ENCODE peak calls at places on chromosomes 16 and 17, in six cellular contexts. N, G, W, R, C and H are unnamed samples.

GRCh38 chr17:2282297-2282873 is 21.2 kb downstream of the SMG6 start:
- DNase-seq in C (peak), W (no peak), N (peak), R (no peak), G (no peak), H (peak)

GRCh38 chr17:43851744-43852143 is 4.8 kb downstream of the CD300LG start:
- DNase-seq in G (no peak), R (no peak), W (no peak), C (no peak), N (no peak), H (no peak)

GRCh38 chr16:50671644-50672260 is 9.4 kb downstream of the SNX20 start:
- DNase-seq in R (peak), N (no peak), C (peak), W (no peak), G (no peak), H (no peak)

GRCh38 chr17:1997146-1997586 is 28.0 kb downstream of the RTN4RL1 start:
- DNase-seq in R (no peak), C (peak), W (no peak), N (no peak), G (no peak), H (no peak)

GRCh38 chr17:37847811-37848331 is 76.3 kb upstream of the TBC1D3K start:
- DNase-seq in C (no peak), W (no peak), R (no peak), G (no peak), N (no peak), H (no peak)

GRCh38 chr16:86498155-86498651 is 12.1 kb upstream of the FOXF1 start:
- DNase-seq in R (no peak), C (no peak), G (no peak), N (no peak), W (no peak), H (no peak)

GRCh38 chr16:27690604-27691003 is 140.7 kb downstream of the KATNIP start:
- DNase-seq in N (no peak), W (no peak), G (no peak), C (peak), R (peak), H (peak)

GRCh38 chr16:11329080-11329491 is 16.2 kb upstream of the RMI2 start:
- DNase-seq in C (no peak), N (no peak), G (no peak), R (no peak), W (no peak), H (no peak)

GRCh38 chr16:81473969-81474959 is 29.7 kb downstream of the CMIP start:
- DNase-seq in W (no peak), C (no peak), R (no peak), G (no peak), N (no peak), H (no peak)

GRCh38 chr17:416293-417206 is 63.9 kb upstream of the RPH3AL start:
- DNase-seq in G (no peak), R (no peak), C (no peak), W (no peak), N (no peak), H (no peak)

GRCh38 chr17:83195330-83196087 is 116.1 kb downstream of the METRNL start:
- DNase-seq in R (peak), N (no peak), G (peak), C (no peak), W (peak), H (peak)

GRCh38 chr17:4175921-4176802 is 33.2 kb downstream of the CYB5D2 start:
- DNase-seq in W (no peak), N (no peak), G (no peak), R (no peak), C (no peak), H (no peak)

GRCh38 chr16:48629531-48629930 is 19.6 kb upstream of the N4BP1 start:
- DNase-seq in G (no peak), W (no peak), C (no peak), N (no peak), R (no peak), H (no peak)

GRCh38 chr16:8798174-8798527 is 512 bp downstream of the PMM2 start:
- DNase-seq in C (peak), W (no peak), G (no peak), N (peak), R (no peak), H (no peak)

GRCh38 chr16:19166500-19166899 is 1.5 kb upstream of the SYT17 start:
- DNase-seq in W (no peak), G (no peak), R (no peak), C (no peak), N (peak), H (no peak)

GRCh38 chr16:57000271-57001025 is 11.1 kb downstream of the NLRC5 start:
- DNase-seq in W (no peak), G (peak), C (no peak), R (no peak), N (peak), H (peak)

GRCh38 chr16:667113-667779 is 686 bp upstream of the RHOT2 start:
- DNase-seq in W (no peak), R (no peak), C (no peak), G (no peak), N (no peak), H (no peak)

GRCh38 chr17:70767102-70767701 is 597.9 kb downstream of the KCNJ2 start:
- DNase-seq in C (peak), R (no peak), G (no peak), W (no peak), N (no peak), H (no peak)

GRCh38 chr17:43803758-43804157 is 23.5 kb downstream of the CFAP97D1 start:
- DNase-seq in R (no peak), W (no peak), G (no peak), N (no peak), C (peak), H (no peak)

GRCh38 chr17:4304417-4305027 is 40.7 kb upstream of the ANKFY1 start:
- DNase-seq in R (no peak), N (no peak), G (peak), W (no peak), C (peak), H (no peak)

GRCh38 chr16:9136596-9136995 is 45.2 kb downstream of the HAPSTR1 start:
- DNase-seq in N (no peak), C (no peak), G (no peak), W (no peak), R (no peak), H (no peak)

GRCh38 chr16:49801290-49801689 is 54.6 kb downstream of the ZNF423 start:
- DNase-seq in N (no peak), W (no peak), R (no peak), G (no peak), C (no peak), H (no peak)

GRCh38 chr17:74528491-74529199 is 2.6 kb downstream of the CD300LB start:
- DNase-seq in N (no peak), W (no peak), C (no peak), R (no peak), G (no peak), H (no peak)

GRCh38 chr16:49720225-49720624 is 135.7 kb downstream of the ZNF423 start:
- DNase-seq in N (no peak), R (no peak), W (no peak), C (no peak), G (no peak), H (no peak)

GRCh38 chr16:56985962-56986360 is 3.4 kb upstream of the NLRC5 start:
- DNase-seq in G (no peak), N (no peak), W (no peak), C (no peak), R (no peak), H (no peak)

GRCh38 chr16:56611281-56611833 is 3.0 kb downstream of the MT2A start:
- DNase-seq in R (no peak), N (peak), W (no peak), C (peak), G (peak), H (no peak)

GRCh38 chr16:81695431-81695890 is 83.6 kb upstream of the PLCG2 start:
- DNase-seq in G (no peak), C (no peak), N (no peak), W (no peak), R (no peak), H (no peak)

GRCh38 chr16:16877061-16877460 is 498.1 kb downstream of the NPIPA7 start:
- DNase-seq in N (no peak), C (no peak), G (no peak), R (no peak), W (no peak), H (no peak)

GRCh38 chr16:50153648-50154368 is 702 bp downstream of the TENT4B start:
- DNase-seq in G (no peak), C (no peak), W (peak), R (no peak), N (no peak), H (no peak)

GRCh38 chr17:61699694-61700093 is 108.7 kb upstream of the NACA2 start:
- DNase-seq in G (no peak), C (no peak), N (no peak), W (no peak), R (no peak), H (no peak)

GRCh38 chr17:40062347-40063033 is at the start of gene THRA:
- DNase-seq in R (peak), G (peak), W (peak), C (no peak), N (no peak), H (peak)

GRCh38 chr17:8488931-8489330 is 53.2 kb downstream of the NDEL1 start:
- DNase-seq in W (no peak), C (no peak), N (no peak), R (peak), G (peak), H (peak)

GRCh38 chr17:419073-419735 is 66.6 kb upstream of the RPH3AL start:
- DNase-seq in N (no peak), G (no peak), C (peak), R (no peak), W (no peak), H (peak)

GRCh38 chr16:66660422-66661209 is 35.9 kb downstream of the CMTM4 start:
- DNase-seq in R (peak), C (peak), G (peak), W (peak), N (no peak), H (peak)

GRCh38 chr17:37833237-37833859 is 88.5 kb upstream of the HNF1B start:
- DNase-seq in N (no peak), R (no peak), C (no peak), G (no peak), W (no peak), H (no peak)

GRCh38 chr16:85768225-85768624 is 17.3 kb upstream of the C16orf74 start:
- DNase-seq in W (no peak), C (no peak), G (no peak), N (no peak), R (no peak), H (no peak)

GRCh38 chr17:79966681-79967080 is 69.0 kb downstream of the TBC1D16 start:
- DNase-seq in N (no peak), W (no peak), G (no peak), C (no peak), R (no peak), H (no peak)
- H3K27ac ChIP-seq in N (no peak), W (no peak), G (no peak), C (no peak), R (no peak), H (no peak)

DNA sequence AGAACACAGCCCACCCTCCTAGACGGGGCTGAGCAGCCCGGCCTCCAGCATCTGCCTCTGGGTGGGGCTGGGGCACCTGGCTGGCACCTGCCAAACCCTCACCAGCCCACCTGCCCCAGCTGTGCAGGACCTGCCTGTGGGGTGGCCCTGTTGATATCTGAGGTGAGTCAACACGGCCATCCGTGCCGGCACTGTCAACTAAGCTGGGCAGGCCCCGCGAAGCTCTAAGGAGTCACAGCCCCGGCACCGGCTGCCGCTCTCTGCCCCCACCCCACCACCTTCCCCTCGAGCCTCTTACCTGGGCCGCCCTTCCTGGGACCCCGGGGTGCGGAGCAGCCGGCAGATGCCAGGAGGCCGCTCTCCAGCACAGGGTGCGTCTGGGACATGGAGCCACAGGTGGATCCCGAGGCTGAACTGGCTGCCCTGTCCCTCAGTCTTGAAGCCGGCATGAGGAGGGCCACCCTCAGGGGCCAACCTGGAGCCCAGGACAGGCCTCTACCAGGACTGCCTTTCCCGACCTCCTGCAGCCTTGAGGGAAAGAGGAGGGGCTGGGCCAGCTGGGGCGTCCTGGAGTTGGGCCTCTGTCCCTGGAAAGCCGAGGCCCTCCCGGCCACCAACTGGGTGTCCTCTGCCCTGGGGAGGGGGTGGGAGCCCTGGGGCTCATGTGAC is 514 bp downstream of the CBFA2T3 start:
- DNase-seq in W (no peak), R (no peak), C (no peak), G (no peak), N (no peak), H (no peak)
- H3K27ac ChIP-seq in W (peak), R (no peak), C (no peak), G (no peak), N (no peak), H (no peak)

GRCh38 chr17:48792033-48792798 is 24.8 kb downstream of the TTLL6 start:
- DNase-seq in G (no peak), N (peak), C (no peak), W (no peak), R (no peak), H (no peak)
- H3K27ac ChIP-seq in G (no peak), N (no peak), C (no peak), W (no peak), R (no peak), H (no peak)

GRCh38 chr16:65202461-65202860 is 80.6 kb upstream of the CDH11 start:
- DNase-seq in C (no peak), G (no peak), R (no peak), N (no peak), W (no peak), H (no peak)
- H3K27ac ChIP-seq in C (no peak), G (no peak), R (no peak), N (no peak), W (no peak), H (no peak)

GRCh38 chr17:42272162-42272561 is 4.0 kb downstream of the STAT5B start:
- DNase-seq in G (no peak), N (no peak), W (no peak), C (no peak), R (no peak), H (no peak)
- H3K27ac ChIP-seq in G (no peak), N (no peak), W (no peak), C (no peak), R (no peak), H (no peak)

GRCh38 chr17:57326348-57326747 is 70.0 kb downstream of the MSI2 start:
- DNase-seq in C (no peak), N (no peak), W (no peak), R (no peak), G (no peak), H (no peak)
- H3K27ac ChIP-seq in C (peak), N (no peak), W (no peak), R (peak), G (no peak), H (no peak)

GRCh38 chr17:30228011-30228410 is 7.5 kb downstream of the SLC6A4 start:
- DNase-seq in R (no peak), W (no peak), G (no peak), N (no peak), C (no peak), H (no peak)
- H3K27ac ChIP-seq in R (no peak), W (no peak), G (no peak), N (no peak), C (no peak), H (no peak)

GRCh38 chr16:68252383-68252782 is 7.2 kb downstream of the PLA2G15 start:
- DNase-seq in W (no peak), R (no peak), C (no peak), G (no peak), N (no peak), H (no peak)
- H3K27ac ChIP-seq in W (no peak), R (no peak), C (no peak), G (no peak), N (no peak), H (peak)